ENCODE peak calls at places on chromosome 16, in ten cellular contexts. V is ovary, R is HCT116, N is Peyer's patch, U is GM12891, D is transverse colon, O is tibial nerve, E is sigmoid colon, T is IMR-90, L is A549. F is an unnamed sample.

GRCh38 chr16:17358846-17359245 is 111.9 kb downstream of the XYLT1 start:
- DNase-seq in V (no peak), R (no peak), N (no peak), U (no peak), D (no peak), O (no peak), E (no peak), T (no peak), L (no peak), F (no peak)

GRCh38 chr16:11326084-11326736 is 19.0 kb upstream of the RMI2 start:
- DNase-seq in V (no peak), R (no peak), N (no peak), U (no peak), D (no peak), O (no peak), E (no peak), T (no peak), L (no peak), F (no peak)

GRCh38 chr16:50121278-50121677 is 31.8 kb upstream of the TENT4B start:
- DNase-seq in V (no peak), R (no peak), N (peak; percentile 51), U (no peak), D (no peak), O (no peak), E (no peak), T (no peak), L (no peak), F (no peak)

GRCh38 chr16:81530296-81530721 is 85.7 kb downstream of the CMIP start:
- DNase-seq in V (no peak), R (no peak), N (no peak), U (no peak), D (no peak), O (no peak), E (no peak), T (no peak), L (no peak), F (no peak)

GRCh38 chr16:58462997-58463891 is 36.7 kb upstream of the NDRG4 start:
- DNase-seq in V (no peak), R (no peak), N (no peak), U (peak; percentile 57), D (no peak), O (no peak), E (no peak), T (no peak), L (no peak), F (peak; percentile 29)

GRCh38 chr16:64365448-64365858 is 756.4 kb downstream of the CDH11 start:
- DNase-seq in V (no peak), R (no peak), N (no peak), U (no peak), D (no peak), O (no peak), E (no peak), T (peak; percentile 45), L (no peak), F (no peak)

GRCh38 chr16:21301168-21301894 is 23.2 kb upstream of the CRYM start:
- DNase-seq in V (peak; percentile 53), R (peak; percentile 82), N (peak; percentile 90), U (peak; percentile 56), D (peak; percentile 92), O (peak; percentile 35), E (peak; percentile 88), T (peak; percentile 61), L (peak; percentile 93), F (peak; percentile 79)

GRCh38 chr16:6018848-6019489 is 921.4 kb upstream of the EEF2KMT start:
- DNase-seq in V (no peak), R (no peak), N (no peak), U (no peak), D (no peak), O (no peak), E (no peak), T (no peak), L (no peak), F (no peak)

GRCh38 chr16:77212736-77213541 is 13.7 kb downstream of the SYCE1L start:
- DNase-seq in V (peak; percentile 85), R (no peak), N (peak; percentile 84), U (peak; percentile 57), D (peak; percentile 75), O (peak; percentile 40), E (peak; percentile 78), T (no peak), L (peak; percentile 73), F (peak; percentile 69)

GRCh38 chr16:81319221-81319912 is 4.6 kb downstream of the GAN start:
- DNase-seq in V (no peak), R (no peak), N (no peak), U (no peak), D (no peak), O (no peak), E (no peak), T (peak; percentile 77), L (peak; percentile 22), F (peak; percentile 24)

GRCh38 chr16:53131363-53132071 is 76.7 kb downstream of the CHD9 start:
- DNase-seq in V (peak; percentile 66), R (no peak), N (peak; percentile 84), U (peak; percentile 60), D (peak; percentile 71), O (peak; percentile 39), E (peak; percentile 88), T (peak; percentile 31), L (peak; percentile 48), F (peak; percentile 65)

GRCh38 chr16:2773188-2773968 is 3.7 kb downstream of the ELOB start:
- DNase-seq in V (no peak), R (no peak), N (no peak), U (no peak), D (no peak), O (no peak), E (no peak), T (peak; percentile 29), L (no peak), F (no peak)

GRCh38 chr16:80369559-80369958 is 171.2 kb upstream of the DYNLRB2 start:
- DNase-seq in V (peak; percentile 58), R (no peak), N (peak; percentile 64), U (no peak), D (peak; percentile 34), O (no peak), E (peak; percentile 73), T (peak; percentile 60), L (peak; percentile 59), F (no peak)

GRCh38 chr16:70395345-70395901 is 43.5 kb downstream of the ST3GAL2 start:
- DNase-seq in V (peak; percentile 43), R (no peak), N (peak; percentile 88), U (peak; percentile 76), D (peak; percentile 89), O (no peak), E (no peak), T (peak; percentile 22), L (peak; percentile 75), F (peak; percentile 91)
- TF ChIP-seq POLR2A in V (no peak), R (no peak), N (no peak), U (no peak), D (no peak), O (no peak), E (no peak), T (no peak), L (no peak), F (no peak)

DNA sequence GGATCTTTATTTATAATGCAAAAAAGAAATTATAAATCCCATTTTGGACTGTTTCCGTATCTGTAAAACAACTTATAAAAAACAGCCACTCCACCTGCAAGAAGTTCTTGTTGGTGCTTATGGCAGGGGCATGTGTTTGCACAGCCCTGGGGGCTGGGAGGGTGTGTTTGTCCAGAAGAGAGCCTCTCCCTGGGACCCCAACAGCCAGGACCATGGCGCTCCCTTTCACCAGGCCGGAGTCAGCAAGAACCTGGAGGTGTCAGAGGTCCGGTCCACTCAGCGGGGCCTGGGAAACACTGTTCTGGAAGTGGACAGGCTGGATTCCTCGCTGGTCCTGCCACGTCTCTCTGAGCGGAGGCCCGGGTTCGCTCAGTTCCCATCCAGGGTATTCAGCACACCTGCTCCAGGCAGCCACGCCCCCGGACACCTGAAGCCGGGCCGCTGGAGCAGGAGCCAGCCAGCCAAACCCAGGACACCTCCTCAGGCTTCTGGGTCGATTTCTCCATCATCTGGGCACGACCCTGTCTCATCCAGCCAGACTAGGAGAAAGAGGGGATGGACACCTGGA is 18.9 kb upstream of the GINS2 start:
- DNase-seq in V (no peak), R (no peak), N (no peak), U (no peak), D (peak; percentile 34), O (no peak), E (no peak), T (no peak), L (no peak), F (no peak)
- TF ChIP-seq POLR2A in V (no peak), R (no peak), N (no peak), U (no peak), D (no peak), O (no peak), E (no peak), T (no peak), L (no peak), F (no peak)

DNA sequence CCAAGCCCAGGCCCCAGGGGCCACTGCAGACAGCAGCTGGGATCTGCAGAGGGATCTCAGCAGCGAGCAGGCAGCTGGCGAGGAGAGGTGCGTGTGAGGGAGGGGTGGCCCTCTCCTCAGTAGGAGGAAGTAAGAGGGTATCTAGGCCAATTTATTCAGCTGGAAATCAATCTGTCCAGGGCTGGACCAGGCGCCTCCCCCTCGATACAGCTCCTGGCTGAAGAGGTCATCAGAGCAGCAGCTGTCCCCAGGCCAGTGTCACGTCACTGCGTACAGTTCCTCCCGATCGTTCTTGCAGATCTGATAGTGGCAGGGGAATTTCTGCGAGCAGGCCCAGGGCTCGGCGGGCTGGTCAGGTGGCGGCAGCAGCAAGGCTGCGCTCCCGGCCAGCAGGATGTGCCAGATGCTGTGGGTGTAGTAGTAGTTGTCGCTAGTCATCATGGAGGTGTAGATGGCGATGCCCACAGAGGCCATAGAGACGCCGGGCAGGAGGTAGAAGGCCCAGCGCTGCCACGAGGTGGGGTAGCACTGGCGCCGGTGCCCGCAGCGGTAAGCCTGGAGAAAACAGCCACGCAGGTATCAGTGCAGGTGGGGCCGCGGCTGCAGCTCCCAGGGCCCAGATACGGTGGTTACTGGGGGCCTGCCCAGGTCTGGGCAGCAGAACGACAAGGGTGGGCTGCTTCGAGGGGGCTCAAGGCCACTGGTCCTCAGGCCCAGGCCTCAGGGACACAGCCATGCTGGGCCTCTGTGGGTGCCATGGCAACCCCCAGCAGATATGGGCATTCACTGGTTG is 1.6 kb upstream of the MRPL28 start:
- DNase-seq in V (no peak), R (no peak), N (no peak), U (no peak), D (no peak), O (no peak), E (peak; percentile 66), T (no peak), L (no peak), F (no peak)
- TF ChIP-seq POLR2A in V (no peak), R (no peak), N (no peak), U (no peak), D (no peak), O (no peak), E (no peak), T (no peak), L (no peak), F (no peak)

DNA sequence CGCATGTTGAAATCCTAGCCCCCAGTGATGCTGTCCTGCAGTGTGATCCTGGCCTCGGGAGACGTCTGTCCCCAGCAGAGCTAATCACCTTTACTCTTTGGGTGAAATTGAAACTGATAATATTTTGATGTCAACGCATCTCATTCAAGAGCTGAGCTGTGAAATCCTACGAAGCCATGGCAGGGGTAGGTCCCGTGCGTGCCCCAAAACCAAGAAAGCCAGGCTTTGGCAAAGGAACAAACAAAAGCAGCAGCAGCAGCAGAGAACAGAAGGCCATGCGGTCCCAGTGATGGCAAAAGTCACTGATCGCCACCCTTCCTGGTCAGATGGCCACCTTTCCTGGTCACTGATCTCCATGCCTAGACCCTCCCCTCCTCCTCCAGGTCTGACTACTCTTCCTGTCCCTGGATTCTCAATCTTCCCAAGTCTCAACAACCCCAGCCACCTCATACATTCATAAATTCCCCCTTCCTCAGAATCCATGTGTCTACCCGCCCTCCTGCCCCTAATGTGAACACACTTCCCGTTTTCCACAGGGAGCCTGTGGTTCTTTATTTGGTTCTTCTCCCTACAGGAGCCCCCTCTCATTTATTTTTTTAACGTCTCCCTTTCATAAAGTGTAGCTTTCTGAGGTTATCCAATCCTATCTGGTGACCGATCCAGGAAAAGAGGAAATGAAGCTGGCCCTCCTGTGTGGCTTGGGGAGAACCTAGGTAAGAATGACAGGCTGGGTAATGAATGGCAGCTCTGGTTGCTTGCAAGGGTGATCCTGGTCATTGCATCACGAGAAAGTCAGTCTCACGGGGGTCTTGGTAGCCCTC is 50.3 kb downstream of the CPPED1 start:
- DNase-seq in V (no peak), R (no peak), N (no peak), U (no peak), D (no peak), O (no peak), E (no peak), T (no peak), L (no peak), F (no peak)
- TF ChIP-seq POLR2A in V (no peak), R (no peak), N (no peak), U (no peak), D (no peak), O (no peak), E (no peak), T (no peak), L (no peak), F (no peak)